ENCODE peak calls at places on chromosome 17, in four cellular contexts. N is SK-N-SH, T is K562, C is WTC11. L is an unnamed sample.

GRCh38 chr17:81392909-81393654 is 2.2 kb upstream of the BAHCC1 start:
- DNase-seq in N (peak), T (peak), C (peak), L (no peak)

GRCh38 chr17:10048951-10049350 is 143.9 kb upstream of the RCVRN start:
- DNase-seq in N (no peak), T (no peak), C (no peak), L (peak)

GRCh38 chr17:81030726-81031570 is 4.0 kb upstream of the BAIAP2 start:
- DNase-seq in N (no peak), T (no peak), C (no peak), L (peak)

GRCh38 chr17:78839173-78839761 is 1.3 kb downstream of the USP36 start:
- DNase-seq in N (no peak), T (peak), C (no peak), L (no peak)

GRCh38 chr17:47821031-47821423 is 567 bp downstream of the OSBPL7 start:
- DNase-seq in N (no peak), T (peak), C (no peak), L (no peak)

GRCh38 chr17:81479672-81480071 is 32.9 kb downstream of the ACTG1 start:
- DNase-seq in N (no peak), T (no peak), C (no peak), L (no peak)

GRCh38 chr17:37774508-37774907 is 29.6 kb upstream of the HNF1B start:
- DNase-seq in N (no peak), T (no peak), C (no peak), L (no peak)

GRCh38 chr17:72763981-72764380 is 328.5 kb downstream of the SLC39A11 start:
- DNase-seq in N (no peak), T (no peak), C (peak), L (no peak)

GRCh38 chr17:63592797-63593196 is 7.9 kb upstream of the TACO1 start:
- DNase-seq in N (no peak), T (no peak), C (no peak), L (no peak)

GRCh38 chr17:7043544-7044268 is at the start of gene SLC16A11:
- DNase-seq in N (peak), T (no peak), C (peak), L (no peak)

GRCh38 chr17:48539177-48539576 is 5.7 kb downstream of the HOXB2 start:
- DNase-seq in N (no peak), T (no peak), C (no peak), L (no peak)

GRCh38 chr17:60443713-60444112 is 21.4 kb downstream of the CHCT1 start:
- DNase-seq in N (no peak), T (no peak), C (no peak), L (no peak)

GRCh38 chr17:1203967-1204291 is 24.1 kb upstream of the ABR start:
- DNase-seq in N (no peak), T (no peak), C (no peak), L (no peak)

GRCh38 chr17:76772842-76773521 is 35.1 kb downstream of the MFSD11 start:
- DNase-seq in N (peak), T (no peak), C (no peak), L (peak)

GRCh38 chr17:69733171-69734014 is 318.9 kb downstream of the MAP2K6 start:
- DNase-seq in N (no peak), T (no peak), C (no peak), L (no peak)

GRCh38 chr17:76179496-76180467 is 38.7 kb upstream of the FOXJ1 start:
- DNase-seq in N (no peak), T (peak), C (no peak), L (no peak)

GRCh38 chr17:1482686-1483445 is 9.6 kb downstream of the MYO1C start:
- DNase-seq in N (no peak), T (no peak), C (no peak), L (no peak)

GRCh38 chr17:42883802-42884553 is 16.6 kb upstream of the G6PC1 start:
- DNase-seq in N (no peak), T (no peak), C (no peak), L (no peak)

GRCh38 chr17:16922386-16923096 is 49.4 kb downstream of the TNFRSF13B start:
- DNase-seq in N (no peak), T (no peak), C (no peak), L (no peak)

GRCh38 chr17:54814371-54814770 is 86.3 kb upstream of the TOM1L1 start:
- DNase-seq in N (no peak), T (no peak), C (no peak), L (no peak)

GRCh38 chr17:59373879-59374495 is 42.5 kb downstream of the YPEL2 start:
- DNase-seq in N (no peak), T (no peak), C (no peak), L (no peak)

GRCh38 chr17:45790296-45790922 is 6.3 kb downstream of the CRHR1 start:
- DNase-seq in N (no peak), T (no peak), C (no peak), L (no peak)

GRCh38 chr17:61314368-61315078 is 85.1 kb upstream of the TBX2 start:
- DNase-seq in N (peak), T (no peak), C (no peak), L (no peak)

GRCh38 chr17:74244543-74244942 is 29.5 kb upstream of the DNAI2 start:
- DNase-seq in N (no peak), T (no peak), C (no peak), L (no peak)

GRCh38 chr17:79909121-79909520 is 69.9 kb upstream of the CBX4 start:
- DNase-seq in N (no peak), T (no peak), C (no peak), L (no peak)

GRCh38 chr17:67116045-67116575 is 71.8 kb downstream of the CACNG1 start:
- DNase-seq in N (no peak), T (no peak), C (no peak), L (no peak)

GRCh38 chr17:58309918-58310259 is 18.7 kb downstream of the TSPOAP1 start:
- DNase-seq in N (peak), T (no peak), C (no peak), L (no peak)

GRCh38 chr17:58308985-58309917 is 19.3 kb downstream of the TSPOAP1 start:
- DNase-seq in N (peak), T (no peak), C (no peak), L (no peak)

GRCh38 chr17:58311429-58311894 is 17.1 kb downstream of the TSPOAP1 start:
- DNase-seq in N (peak), T (no peak), C (no peak), L (no peak)

GRCh38 chr17:58312021-58312630 is 16.5 kb downstream of the TSPOAP1 start:
- DNase-seq in N (peak), T (no peak), C (no peak), L (no peak)

DNA sequence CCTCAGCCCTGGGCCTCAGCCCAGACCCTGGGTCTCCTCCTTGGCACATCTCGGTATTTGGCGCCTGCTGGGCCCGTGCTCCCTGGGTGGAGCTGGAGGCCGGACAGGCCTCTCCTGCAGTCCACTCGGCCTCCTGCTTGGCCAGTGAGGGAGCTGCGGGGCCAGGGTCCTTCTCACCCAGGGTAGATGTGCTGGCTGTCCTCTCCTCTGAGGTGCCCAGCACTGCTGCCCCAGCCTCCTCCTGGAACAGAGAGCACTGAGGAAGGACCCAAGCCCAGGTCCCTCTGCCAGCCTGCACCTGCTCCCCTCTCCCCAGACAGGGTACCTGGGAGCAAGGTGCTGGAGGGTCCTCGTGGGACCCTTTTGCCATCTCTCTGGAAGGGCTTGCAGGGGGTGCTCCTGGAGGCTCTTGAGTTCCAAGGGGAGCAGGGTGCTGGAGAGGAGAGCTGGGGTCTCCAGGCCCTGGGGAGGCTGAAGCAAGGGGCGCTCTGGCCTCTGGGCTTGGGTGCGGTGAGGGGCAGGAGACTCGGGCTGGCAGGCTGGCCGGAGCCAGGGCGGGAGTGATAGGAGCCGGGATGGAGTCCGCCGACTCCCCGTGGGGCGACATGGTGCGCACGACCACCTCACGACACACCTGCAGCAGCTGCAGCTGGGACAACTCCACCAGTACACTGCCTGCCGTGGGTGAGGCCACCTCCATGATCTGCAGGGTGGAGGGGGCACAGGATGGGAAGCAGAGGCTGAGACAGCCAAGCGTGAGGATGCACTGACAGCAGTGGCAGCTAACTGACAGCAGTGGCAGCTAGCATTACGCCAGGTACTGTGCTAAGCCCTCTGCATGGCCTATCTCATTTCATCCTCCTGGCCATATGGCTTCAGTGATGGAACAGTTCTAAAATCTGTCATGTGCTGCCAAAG is 17.8 kb downstream of the TSPOAP1 start:
- DNase-seq in N (peak), T (no peak), C (no peak), L (no peak)
- TF ChIP-seq FOXJ3 in N (no peak), T (no peak), C (no peak), L (no peak)

DNA sequence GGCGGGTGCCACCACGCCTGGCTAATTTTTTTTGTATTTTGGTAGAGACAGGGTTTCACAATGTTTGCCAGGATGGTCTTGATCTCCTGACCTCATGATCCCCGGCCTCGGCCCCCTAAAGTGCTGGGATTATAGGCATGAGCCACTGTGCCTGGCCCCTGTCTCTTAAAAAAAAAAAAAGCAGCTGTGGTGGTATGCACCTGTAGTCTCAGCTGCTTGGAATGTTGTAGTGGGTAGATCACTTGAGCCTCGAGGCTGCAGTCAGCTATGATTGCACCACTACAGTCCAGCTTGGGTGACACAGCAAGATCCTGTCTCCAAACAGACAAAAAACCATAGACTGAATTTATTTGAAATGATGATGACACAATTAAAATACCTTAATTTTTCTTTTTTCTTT is 24.3 kb downstream of the CDK12 start:
- DNase-seq in N (no peak), T (no peak), C (no peak), L (no peak)
- TF ChIP-seq FOXJ3 in N (no peak), T (no peak), C (no peak), L (no peak)

DNA sequence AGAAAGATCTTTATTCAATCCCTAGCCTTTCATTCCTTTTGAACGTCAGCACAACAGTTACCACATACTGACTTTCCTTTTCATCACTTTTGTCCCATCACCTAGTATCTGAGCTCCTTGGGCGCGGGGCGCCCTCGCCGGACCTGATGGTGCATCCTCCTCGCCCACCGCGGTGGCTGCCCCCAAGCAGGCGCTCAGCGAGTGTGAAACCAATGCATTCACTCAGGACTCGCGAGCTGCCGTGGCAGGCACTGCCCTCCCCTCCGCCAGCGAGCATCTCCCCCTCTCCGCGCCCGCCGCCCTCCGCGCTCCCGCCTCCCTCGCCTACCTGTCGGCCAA is 756 bp downstream of the KLHL11 start:
- DNase-seq in N (no peak), T (peak), C (peak), L (no peak)
- TF ChIP-seq FOXJ3 in N (no peak), T (no peak), C (no peak), L (no peak)

GRCh38 chr17:50289268-50289667 is 15.0 kb downstream of the TMEM92 start:
- DNase-seq in N (no peak), T (no peak), C (no peak), L (no peak)
- TF ChIP-seq FOXJ3 in N (no peak), T (no peak), C (no peak), L (no peak)

GRCh38 chr17:82939213-82940030 is 99.6 kb upstream of the ZNF750 start:
- DNase-seq in N (no peak), T (no peak), C (peak), L (no peak)

GRCh38 chr17:82942166-82943130 is 102.6 kb upstream of the ZNF750 start:
- DNase-seq in N (no peak), T (no peak), C (peak), L (no peak)

GRCh38 chr17:82940226-82941020 is 100.6 kb upstream of the ZNF750 start:
- DNase-seq in N (no peak), T (no peak), C (peak), L (no peak)

GRCh38 chr17:82943339-82943738 is 103.5 kb upstream of the ZNF750 start:
- DNase-seq in N (no peak), T (no peak), C (peak), L (no peak)

DNA sequence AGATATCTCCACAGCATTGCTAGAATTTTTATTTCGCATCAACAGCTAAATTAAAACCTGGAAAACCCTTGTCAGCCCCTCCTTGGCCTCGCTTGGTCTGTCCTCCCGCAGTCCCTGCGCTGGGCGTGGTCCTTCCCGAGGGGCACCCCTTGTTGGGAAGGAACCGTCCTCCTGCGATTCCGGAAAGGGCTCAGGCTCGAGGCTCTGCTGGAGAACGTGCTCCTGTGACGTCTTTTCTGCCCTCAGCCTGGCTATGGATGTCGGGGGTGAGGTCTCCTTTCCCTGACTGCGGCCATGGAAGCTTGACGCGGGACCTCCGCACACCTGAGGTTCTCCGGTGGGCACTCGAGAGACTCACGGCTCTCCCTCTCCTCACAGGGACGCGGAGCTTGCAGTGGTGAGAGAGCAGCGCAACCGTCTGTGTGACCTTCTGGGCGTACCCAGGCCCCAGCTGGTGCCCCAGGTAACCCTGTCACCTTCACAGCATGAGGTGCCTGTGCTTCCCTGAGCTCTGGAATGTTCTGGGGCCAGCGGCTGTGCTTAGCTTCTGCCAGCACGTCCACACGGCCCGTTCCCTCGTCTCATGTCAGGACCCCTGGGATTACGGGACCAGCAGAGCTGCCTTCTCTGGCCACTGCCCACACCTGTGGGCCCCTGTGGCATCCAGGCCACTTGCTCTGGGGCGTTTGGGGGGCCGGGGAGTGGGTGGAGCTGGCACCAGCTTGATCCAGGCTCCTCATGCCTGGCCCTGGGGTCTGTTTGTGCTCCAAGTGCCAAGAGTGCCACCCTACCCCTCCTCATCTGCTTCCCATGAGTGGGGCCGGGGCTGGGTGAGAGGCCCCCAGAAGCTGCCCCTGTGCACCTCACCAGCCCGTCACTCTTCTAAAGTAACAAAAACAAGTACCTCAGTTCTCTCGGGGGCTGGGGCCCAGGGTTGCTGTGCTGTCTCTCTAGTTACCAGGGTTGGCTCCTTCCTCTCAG is 101.5 kb upstream of the ZNF750 start:
- DNase-seq in N (no peak), T (no peak), C (peak), L (no peak)
- TF ChIP-seq FOXJ3 in N (no peak), T (no peak), C (no peak), L (no peak)

DNA sequence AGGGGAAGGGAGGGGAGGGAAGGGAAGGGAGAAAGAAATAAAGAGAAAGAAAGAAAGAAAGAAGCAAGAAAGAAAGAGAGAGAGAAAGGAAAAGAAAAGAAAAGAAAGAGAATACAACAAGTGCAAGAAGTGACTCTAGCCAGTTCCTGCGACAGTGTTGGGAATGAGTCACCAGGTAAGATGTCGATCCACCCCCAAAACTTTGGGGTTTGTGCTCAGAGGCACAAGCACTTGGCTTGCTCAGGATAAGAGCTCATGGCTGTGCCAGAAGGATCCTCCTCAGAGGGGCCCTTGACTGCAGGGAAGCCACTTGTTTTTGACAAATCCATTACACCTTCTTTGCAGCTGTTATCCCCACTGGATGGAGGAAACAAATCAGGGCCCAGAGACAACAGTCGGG is 137.7 kb downstream of the TMEM132E start:
- DNase-seq in N (no peak), T (no peak), C (no peak), L (no peak)
- TF ChIP-seq FOXJ3 in N (no peak), T (no peak), C (no peak), L (no peak)